ENCODE peak calls at places on chromosome 20, in five cellular contexts. I is activated CD4-positive, alpha-beta T cell treated with anti-CD3 and anti-CD28 coated beads for 36 hours; M is GM18507; P is stimulated activated CD4-positive, alpha-beta T cell treated with anti-CD3 and anti-CD28 coated beads, Interleukin-12 subunit alpha, Interleukin-12 subunit beta, amount 100 ng/mL, for 4 hours; X is stimulated activated CD8-positive, alpha-beta memory T cell treated with anti-CD3 and anti-CD28 coated beads, Interleukin-4, amount 100 ng/mL, for 24 hours. B is an unnamed sample.

GRCh38 chr20:32972181-32973076 is 31.8 kb downstream of the SUN5 start:
- DNase-seq in P (peak), I (peak), M (peak), X (peak), B (peak)

GRCh38 chr20:35368616-35369423 is 43.0 kb downstream of the UQCC1 start:
- DNase-seq in P (no peak), I (no peak), X (no peak), M (no peak), B (no peak)

GRCh38 chr20:19073584-19074198 is 138.8 kb upstream of the SLC24A3 start:
- DNase-seq in P (no peak), X (no peak), M (no peak), I (no peak), B (no peak)

GRCh38 chr20:9590189-9590588 is 75.8 kb downstream of the LAMP5 start:
- DNase-seq in P (no peak), X (no peak), M (no peak), I (no peak), B (no peak)

GRCh38 chr20:3874194-3874824 is 14.9 kb upstream of the PANK2 start:
- DNase-seq in I (no peak), P (no peak), X (no peak), M (no peak), B (no peak)

GRCh38 chr20:48631114-48632016 is 196.4 kb downstream of the PREX1 start:
- DNase-seq in I (no peak), X (no peak), M (no peak), P (no peak), B (no peak)

GRCh38 chr20:58875541-58876134 is 23.1 kb downstream of the GNAS start:
- DNase-seq in M (no peak), I (no peak), P (no peak), X (no peak), B (no peak)

GRCh38 chr20:48332555-48332954 is 495.2 kb downstream of the PREX1 start:
- DNase-seq in I (no peak), M (no peak), P (no peak), X (no peak), B (no peak)

GRCh38 chr20:31693987-31694661 is 28.5 kb downstream of the BCL2L1 start:
- DNase-seq in X (no peak), I (no peak), P (no peak), M (no peak), B (no peak)

GRCh38 chr20:4327956-4328355 is 312.6 kb upstream of the RNF24 start:
- DNase-seq in P (no peak), M (no peak), X (no peak), I (no peak), B (no peak)

GRCh38 chr20:36454664-36455427 is 86.5 kb upstream of the MYL9 start:
- DNase-seq in X (no peak), P (no peak), I (no peak), M (no peak), B (no peak)

GRCh38 chr20:19274412-19275015 is 62.1 kb downstream of the SLC24A3 start:
- DNase-seq in P (no peak), I (no peak), M (no peak), X (no peak), B (peak)

GRCh38 chr20:3796477-3797225 is 541 bp downstream of the CDC25B start:
- DNase-seq in P (no peak), M (no peak), I (no peak), X (no peak), B (no peak)

GRCh38 chr20:57513199-57513598 is 11.7 kb downstream of the CTCFL start:
- DNase-seq in M (no peak), P (no peak), X (no peak), I (no peak), B (no peak)

GRCh38 chr20:29756664-29757063 is 1500.8 kb upstream of the DEFB115 start:
- DNase-seq in I (no peak), X (no peak), P (no peak), M (no peak), B (no peak)

GRCh38 chr20:3846378-3846739 is 275 bp upstream of the MAVS start:
- DNase-seq in I (no peak), X (no peak), M (no peak), P (no peak), B (no peak)

GRCh38 chr20:37308098-37309050 is 18.9 kb downstream of the MANBAL start:
- DNase-seq in X (no peak), I (peak), M (peak), P (no peak), B (no peak)

GRCh38 chr20:10467985-10468845 is 33.1 kb downstream of the SLX4IP start:
- DNase-seq in P (no peak), X (no peak), M (no peak), I (no peak), B (no peak)

GRCh38 chr20:44314870-44315269 is 3.9 kb upstream of the FITM2 start:
- DNase-seq in M (no peak), P (no peak), I (no peak), X (no peak), B (no peak)

GRCh38 chr20:13494019-13494418 is 144.7 kb downstream of the TASP1 start:
- DNase-seq in P (no peak), M (no peak), X (no peak), I (no peak), B (no peak)

GRCh38 chr20:44606725-44607441 is 24.5 kb downstream of the PKIG start:
- DNase-seq in P (no peak), M (no peak), I (no peak), X (no peak), B (no peak)

GRCh38 chr20:47791084-47791599 is 5.9 kb upstream of the SULF2 start:
- DNase-seq in P (no peak), X (no peak), I (no peak), M (no peak), B (no peak)

GRCh38 chr20:21513881-21514540 is at the start of gene NKX2-2:
- DNase-seq in X (no peak), P (no peak), M (no peak), I (peak), B (no peak)

GRCh38 chr20:50376179-50376887 is 133.8 kb upstream of the PTPN1 start:
- DNase-seq in X (no peak), I (no peak), P (no peak), M (no peak), B (no peak)

GRCh38 chr20:23446505-23446904 is 6.2 kb downstream of the CST11 start:
- DNase-seq in P (peak), M (no peak), X (no peak), I (peak), B (peak)

GRCh38 chr20:47122560-47122959 is 227.9 kb downstream of the EYA2 start:
- DNase-seq in X (no peak), M (no peak), I (no peak), P (no peak), B (no peak)

GRCh38 chr20:54257090-54257816 is 49.4 kb downstream of the PFDN4 start:
- DNase-seq in P (no peak), M (no peak), X (no peak), I (no peak), B (no peak)

GRCh38 chr20:4508773-4509172 is 212.9 kb upstream of the PRND start:
- DNase-seq in X (no peak), P (no peak), I (no peak), M (no peak), B (no peak)

GRCh38 chr20:1952737-1953530 is 40.9 kb downstream of the PDYN start:
- DNase-seq in I (no peak), P (no peak), M (peak), X (no peak), B (no peak)

GRCh38 chr20:33370296-33370695 is 31.0 kb downstream of the CDK5RAP1 start:
- DNase-seq in P (no peak), X (peak), I (peak), M (peak), B (peak)

GRCh38 chr20:33386673-33387072 is 14.6 kb downstream of the CDK5RAP1 start:
- DNase-seq in M (no peak), I (no peak), X (no peak), P (no peak), B (no peak)

GRCh38 chr20:14451458-14451857 is 114.0 kb upstream of the FLRT3 start:
- DNase-seq in P (no peak), X (no peak), I (no peak), M (no peak), B (no peak)

GRCh38 chr20:4681971-4682370 is 39.7 kb upstream of the PRND start:
- DNase-seq in I (no peak), M (no peak), P (no peak), X (no peak), B (no peak)

GRCh38 chr20:25571817-25572216 is 13.5 kb downstream of the NINL start:
- DNase-seq in M (no peak), X (no peak), I (no peak), P (no peak), B (no peak)

GRCh38 chr20:40438161-40438835 is 250.7 kb downstream of the MAFB start:
- DNase-seq in X (no peak), M (no peak), P (no peak), I (no peak), B (no peak)

GRCh38 chr20:62550087-62550565 is 74.3 kb upstream of the GATA5 start:
- DNase-seq in M (no peak), X (no peak), P (no peak), I (no peak), B (no peak)

GRCh38 chr20:8215516-8215915 is 83.5 kb downstream of the PLCB1 start:
- DNase-seq in P (no peak), I (no peak), X (no peak), M (no peak), B (no peak)

GRCh38 chr20:5718896-5719595 is 31.2 kb upstream of the SHLD1 start:
- DNase-seq in I (no peak), M (no peak), X (no peak), P (no peak), B (no peak)